ENCODE peak calls at places on chromosomes 3 and 15, in seven cellular contexts. One of them, this sample, is unnamed.

GRCh38 chr3:135106445-135106844 is 311.4 kb downstream of the EPHB1 start:
- DNase-seq in gastrocnemius medialis: no peak
- DNase-seq in glutamatergic neuron: no peak
- DNase-seq in GM13977: peak
- DNase-seq in astrocyte of the spinal cord: no peak
- DNase-seq in AG09319: no peak
- DNase-seq in fibroblast of mammary gland: peak
- DNase-seq in this sample: peak

GRCh38 chr15:48541659-48542334 is 103.7 kb downstream of the FBN1 start:
- DNase-seq in gastrocnemius medialis: no peak
- DNase-seq in glutamatergic neuron: no peak
- DNase-seq in GM13977: peak
- DNase-seq in astrocyte of the spinal cord: peak
- DNase-seq in AG09319: peak
- DNase-seq in fibroblast of mammary gland: peak
- DNase-seq in this sample: no peak

GRCh38 chr3:141388823-141389617 is 20.7 kb downstream of the ZBTB38 start:
- DNase-seq in gastrocnemius medialis: no peak
- DNase-seq in glutamatergic neuron: no peak
- DNase-seq in GM13977: no peak
- DNase-seq in astrocyte of the spinal cord: peak
- DNase-seq in AG09319: no peak
- DNase-seq in fibroblast of mammary gland: peak
- DNase-seq in this sample: no peak

GRCh38 chr3:45946875-45947274 is 3.6 kb downstream of the CXCR6 start:
- DNase-seq in gastrocnemius medialis: no peak
- DNase-seq in glutamatergic neuron: no peak
- DNase-seq in GM13977: no peak
- DNase-seq in astrocyte of the spinal cord: no peak
- DNase-seq in AG09319: no peak
- DNase-seq in fibroblast of mammary gland: no peak
- DNase-seq in this sample: no peak

GRCh38 chr3:71128951-71129350 is 454.6 kb downstream of the FOXP1 start:
- DNase-seq in gastrocnemius medialis: no peak
- DNase-seq in glutamatergic neuron: no peak
- DNase-seq in GM13977: no peak
- DNase-seq in astrocyte of the spinal cord: no peak
- DNase-seq in AG09319: no peak
- DNase-seq in fibroblast of mammary gland: peak
- DNase-seq in this sample: no peak

GRCh38 chr3:14457481-14457880 is 55.1 kb downstream of the SLC6A6 start:
- DNase-seq in gastrocnemius medialis: no peak
- DNase-seq in glutamatergic neuron: no peak
- DNase-seq in GM13977: no peak
- DNase-seq in astrocyte of the spinal cord: no peak
- DNase-seq in AG09319: no peak
- DNase-seq in fibroblast of mammary gland: no peak
- DNase-seq in this sample: no peak

GRCh38 chr3:71658131-71658530 is 67.1 kb downstream of the EIF4E3 start:
- DNase-seq in gastrocnemius medialis: peak
- DNase-seq in glutamatergic neuron: no peak
- DNase-seq in GM13977: no peak
- DNase-seq in astrocyte of the spinal cord: peak
- DNase-seq in AG09319: no peak
- DNase-seq in fibroblast of mammary gland: no peak
- DNase-seq in this sample: no peak

GRCh38 chr3:117463276-117463675 is 753.7 kb downstream of the TUSC7 start:
- DNase-seq in gastrocnemius medialis: no peak
- DNase-seq in glutamatergic neuron: no peak
- DNase-seq in GM13977: no peak
- DNase-seq in astrocyte of the spinal cord: no peak
- DNase-seq in AG09319: no peak
- DNase-seq in fibroblast of mammary gland: no peak
- DNase-seq in this sample: no peak

GRCh38 chr15:76012021-76012551 is at the start of gene NRG4:
- DNase-seq in gastrocnemius medialis: no peak
- DNase-seq in glutamatergic neuron: no peak
- DNase-seq in GM13977: peak
- DNase-seq in astrocyte of the spinal cord: no peak
- DNase-seq in AG09319: no peak
- DNase-seq in fibroblast of mammary gland: peak
- DNase-seq in this sample: no peak

GRCh38 chr3:48180530-48181253 is 7.5 kb downstream of the CDC25A start:
- DNase-seq in gastrocnemius medialis: no peak
- DNase-seq in glutamatergic neuron: no peak
- DNase-seq in GM13977: no peak
- DNase-seq in astrocyte of the spinal cord: no peak
- DNase-seq in AG09319: no peak
- DNase-seq in fibroblast of mammary gland: no peak
- DNase-seq in this sample: no peak

GRCh38 chr3:123401836-123402530 is 46.9 kb downstream of the ADCY5 start:
- DNase-seq in gastrocnemius medialis: no peak
- DNase-seq in glutamatergic neuron: no peak
- DNase-seq in GM13977: no peak
- DNase-seq in astrocyte of the spinal cord: no peak
- DNase-seq in AG09319: no peak
- DNase-seq in fibroblast of mammary gland: no peak
- DNase-seq in this sample: no peak

GRCh38 chr15:74253276-74253921 is 17.3 kb downstream of the CCDC33 start:
- DNase-seq in gastrocnemius medialis: no peak
- DNase-seq in glutamatergic neuron: no peak
- DNase-seq in GM13977: no peak
- DNase-seq in astrocyte of the spinal cord: no peak
- DNase-seq in AG09319: no peak
- DNase-seq in fibroblast of mammary gland: no peak
- DNase-seq in this sample: peak

GRCh38 chr15:52113246-52113645 is 671 bp upstream of the BCL2L10 start:
- DNase-seq in gastrocnemius medialis: no peak
- DNase-seq in glutamatergic neuron: no peak
- DNase-seq in GM13977: no peak
- DNase-seq in astrocyte of the spinal cord: no peak
- DNase-seq in AG09319: no peak
- DNase-seq in fibroblast of mammary gland: peak
- DNase-seq in this sample: no peak

GRCh38 chr15:86165263-86166204 is 85.9 kb downstream of the AGBL1 start:
- DNase-seq in gastrocnemius medialis: no peak
- DNase-seq in glutamatergic neuron: no peak
- DNase-seq in GM13977: no peak
- DNase-seq in astrocyte of the spinal cord: peak
- DNase-seq in AG09319: no peak
- DNase-seq in fibroblast of mammary gland: no peak
- DNase-seq in this sample: no peak

GRCh38 chr3:151047636-151048035 is 37.8 kb upstream of the MED12L start:
- DNase-seq in gastrocnemius medialis: no peak
- DNase-seq in glutamatergic neuron: no peak
- DNase-seq in GM13977: no peak
- DNase-seq in astrocyte of the spinal cord: no peak
- DNase-seq in AG09319: no peak
- DNase-seq in fibroblast of mammary gland: peak
- DNase-seq in this sample: no peak

GRCh38 chr3:66468016-66468735 is 32.6 kb downstream of the LRIG1 start:
- DNase-seq in gastrocnemius medialis: no peak
- DNase-seq in glutamatergic neuron: no peak
- DNase-seq in GM13977: no peak
- DNase-seq in astrocyte of the spinal cord: peak
- DNase-seq in AG09319: no peak
- DNase-seq in fibroblast of mammary gland: peak
- DNase-seq in this sample: no peak

GRCh38 chr15:90294601-90295269 is 29.3 kb downstream of the NGRN start:
- DNase-seq in gastrocnemius medialis: no peak
- DNase-seq in glutamatergic neuron: no peak
- DNase-seq in GM13977: no peak
- DNase-seq in astrocyte of the spinal cord: no peak
- DNase-seq in AG09319: no peak
- DNase-seq in fibroblast of mammary gland: no peak
- DNase-seq in this sample: no peak
- TF ChIP-seq CTCF in gastrocnemius medialis: no peak
- TF ChIP-seq CTCF in glutamatergic neuron: no peak
- TF ChIP-seq CTCF in GM13977: no peak
- TF ChIP-seq CTCF in astrocyte of the spinal cord: no peak
- TF ChIP-seq CTCF in AG09319: no peak
- TF ChIP-seq CTCF in fibroblast of mammary gland: no peak
- TF ChIP-seq CTCF in this sample: no peak

GRCh38 chr3:133659806-133660205 is 1.9 kb downstream of the TOPBP1 start:
- DNase-seq in gastrocnemius medialis: no peak
- DNase-seq in glutamatergic neuron: no peak
- DNase-seq in GM13977: no peak
- DNase-seq in astrocyte of the spinal cord: no peak
- DNase-seq in AG09319: no peak
- DNase-seq in fibroblast of mammary gland: no peak
- DNase-seq in this sample: no peak

GRCh38 chr3:133663569-133664313 is 2.0 kb upstream of the TOPBP1 start:
- DNase-seq in gastrocnemius medialis: no peak
- DNase-seq in glutamatergic neuron: no peak
- DNase-seq in GM13977: peak
- DNase-seq in astrocyte of the spinal cord: peak
- DNase-seq in AG09319: no peak
- DNase-seq in fibroblast of mammary gland: peak
- DNase-seq in this sample: peak

GRCh38 chr3:133661454-133662255 is at the start of gene TOPBP1:
- DNase-seq in gastrocnemius medialis: peak
- DNase-seq in glutamatergic neuron: peak
- DNase-seq in GM13977: peak
- DNase-seq in astrocyte of the spinal cord: peak
- DNase-seq in AG09319: no peak
- DNase-seq in fibroblast of mammary gland: peak
- DNase-seq in this sample: peak

GRCh38 chr3:133667118-133667517 is 5.4 kb upstream of the TOPBP1 start:
- DNase-seq in gastrocnemius medialis: no peak
- DNase-seq in glutamatergic neuron: no peak
- DNase-seq in GM13977: no peak
- DNase-seq in astrocyte of the spinal cord: no peak
- DNase-seq in AG09319: no peak
- DNase-seq in fibroblast of mammary gland: no peak
- DNase-seq in this sample: no peak

DNA sequence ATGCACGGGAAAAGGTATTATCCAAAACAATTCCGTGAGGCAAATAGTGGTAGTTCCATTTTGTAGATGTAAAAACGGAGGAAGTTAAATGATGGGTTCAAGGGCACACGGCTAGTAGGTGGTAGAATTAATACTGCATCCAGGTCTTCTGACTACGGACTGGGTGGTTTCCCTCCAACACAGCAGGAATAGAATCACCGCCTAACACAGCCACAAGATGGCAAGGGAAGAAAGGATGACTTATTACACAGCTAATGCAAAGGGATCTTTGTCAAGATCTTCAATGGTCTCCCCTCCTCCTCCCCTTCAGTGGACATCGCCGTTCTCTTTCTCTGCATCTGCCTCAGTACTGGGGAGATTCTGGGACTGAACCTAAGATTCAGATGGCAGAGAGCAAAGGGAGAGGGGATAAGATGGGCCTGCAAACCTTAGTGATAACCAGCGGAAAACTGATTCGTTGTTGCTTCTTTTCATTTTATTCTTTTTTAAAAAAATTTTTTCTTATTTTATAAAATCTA is 574 bp upstream of the TOPBP1 start:
- DNase-seq in gastrocnemius medialis: no peak
- DNase-seq in glutamatergic neuron: no peak
- DNase-seq in GM13977: peak
- DNase-seq in astrocyte of the spinal cord: peak
- DNase-seq in AG09319: no peak
- DNase-seq in fibroblast of mammary gland: peak
- DNase-seq in this sample: no peak
- TF ChIP-seq CTCF in gastrocnemius medialis: no peak
- TF ChIP-seq CTCF in glutamatergic neuron: no peak
- TF ChIP-seq CTCF in GM13977: no peak
- TF ChIP-seq CTCF in astrocyte of the spinal cord: no peak
- TF ChIP-seq CTCF in AG09319: no peak
- TF ChIP-seq CTCF in fibroblast of mammary gland: no peak
- TF ChIP-seq CTCF in this sample: no peak

DNA sequence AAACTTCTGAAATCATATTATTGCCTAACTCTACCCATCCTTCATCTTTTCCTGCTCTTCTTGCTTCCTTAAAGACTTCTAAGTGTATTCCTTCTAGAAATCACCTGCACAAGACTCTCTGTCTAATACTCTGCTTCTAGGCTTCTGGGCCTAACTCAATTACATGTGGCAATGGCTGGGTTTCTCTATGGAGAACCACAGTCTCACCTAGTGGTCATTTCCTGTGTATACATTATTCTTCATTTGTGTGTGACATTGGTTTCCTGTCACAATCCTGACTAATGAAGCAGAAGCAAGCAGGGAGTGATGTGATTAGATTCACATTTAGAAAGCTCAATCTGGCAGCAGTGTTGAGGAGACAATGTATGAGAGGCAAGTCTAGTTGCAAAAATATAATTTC is 16.9 kb upstream of the CLDN1 start:
- DNase-seq in gastrocnemius medialis: no peak
- DNase-seq in glutamatergic neuron: no peak
- DNase-seq in GM13977: peak
- DNase-seq in astrocyte of the spinal cord: peak
- DNase-seq in AG09319: no peak
- DNase-seq in fibroblast of mammary gland: peak
- DNase-seq in this sample: no peak
- TF ChIP-seq CTCF in gastrocnemius medialis: no peak
- TF ChIP-seq CTCF in glutamatergic neuron: peak
- TF ChIP-seq CTCF in GM13977: peak
- TF ChIP-seq CTCF in astrocyte of the spinal cord: peak
- TF ChIP-seq CTCF in AG09319: no peak
- TF ChIP-seq CTCF in fibroblast of mammary gland: peak
- TF ChIP-seq CTCF in this sample: peak

GRCh38 chr3:24968076-24968475 is 460.0 kb upstream of the RARB start:
- DNase-seq in gastrocnemius medialis: no peak
- DNase-seq in glutamatergic neuron: no peak
- DNase-seq in GM13977: no peak
- DNase-seq in astrocyte of the spinal cord: no peak
- DNase-seq in AG09319: no peak
- DNase-seq in fibroblast of mammary gland: no peak
- DNase-seq in this sample: no peak

GRCh38 chr3:24958910-24959447 is 464.3 kb upstream of the THRB start:
- DNase-seq in gastrocnemius medialis: no peak
- DNase-seq in glutamatergic neuron: no peak
- DNase-seq in GM13977: no peak
- DNase-seq in astrocyte of the spinal cord: no peak
- DNase-seq in AG09319: no peak
- DNase-seq in fibroblast of mammary gland: no peak
- DNase-seq in this sample: no peak

GRCh38 chr3:24965706-24966105 is 462.4 kb upstream of the RARB start:
- DNase-seq in gastrocnemius medialis: no peak
- DNase-seq in glutamatergic neuron: no peak
- DNase-seq in GM13977: no peak
- DNase-seq in astrocyte of the spinal cord: no peak
- DNase-seq in AG09319: no peak
- DNase-seq in fibroblast of mammary gland: no peak
- DNase-seq in this sample: no peak

GRCh38 chr3:24963762-24964625 is 464.1 kb upstream of the RARB start:
- DNase-seq in gastrocnemius medialis: no peak
- DNase-seq in glutamatergic neuron: no peak
- DNase-seq in GM13977: no peak
- DNase-seq in astrocyte of the spinal cord: peak
- DNase-seq in AG09319: peak
- DNase-seq in fibroblast of mammary gland: peak
- DNase-seq in this sample: no peak
- TF ChIP-seq CTCF in gastrocnemius medialis: peak
- TF ChIP-seq CTCF in glutamatergic neuron: peak
- TF ChIP-seq CTCF in GM13977: peak
- TF ChIP-seq CTCF in astrocyte of the spinal cord: peak
- TF ChIP-seq CTCF in AG09319: peak
- TF ChIP-seq CTCF in fibroblast of mammary gland: peak
- TF ChIP-seq CTCF in this sample: peak

GRCh38 chr3:125039041-125039896 is 16.5 kb downstream of the HEG1 start:
- DNase-seq in gastrocnemius medialis: no peak
- DNase-seq in glutamatergic neuron: no peak
- DNase-seq in GM13977: no peak
- DNase-seq in astrocyte of the spinal cord: no peak
- DNase-seq in AG09319: no peak
- DNase-seq in fibroblast of mammary gland: no peak
- DNase-seq in this sample: no peak
- TF ChIP-seq CTCF in gastrocnemius medialis: no peak
- TF ChIP-seq CTCF in glutamatergic neuron: no peak
- TF ChIP-seq CTCF in GM13977: no peak
- TF ChIP-seq CTCF in astrocyte of the spinal cord: no peak
- TF ChIP-seq CTCF in AG09319: no peak
- TF ChIP-seq CTCF in fibroblast of mammary gland: no peak
- TF ChIP-seq CTCF in this sample: no peak